ENCODE peak calls at places on chromosomes 5 and 9, in eight cellular contexts. F, M, V, R, J, E, Q and L are unnamed samples.

GRCh38 chr5:134541736-134542376 is 16.4 kb downstream of the JADE2 start:
- DNase-seq in F (no peak), M (peak), V (no peak), R (no peak), J (peak), E (peak), Q (no peak), L (peak)

GRCh38 chr5:177085985-177086917 is at the start of gene FGFR4:
- DNase-seq in F (peak), M (peak), V (no peak), R (no peak), J (peak), E (peak), Q (peak), L (peak)

GRCh38 chr9:132409828-132410528 is at the start of gene CFAP77:
- DNase-seq in F (peak), M (peak), V (no peak), R (no peak), J (peak), E (peak), Q (no peak), L (peak)

GRCh38 chr5:154795235-154795596 is 40.0 kb downstream of the LARP1 start:
- DNase-seq in F (no peak), M (peak), V (no peak), R (peak), J (no peak), E (no peak), Q (no peak), L (peak)

GRCh38 chr9:115877852-115878450 is 275.6 kb upstream of the PAPPA start:
- DNase-seq in F (no peak), M (peak), V (no peak), R (no peak), J (no peak), E (no peak), Q (no peak), L (no peak)

GRCh38 chr5:102531506-102531905 is 32.7 kb upstream of the SLCO6A1 start:
- DNase-seq in F (no peak), M (peak), V (no peak), R (no peak), J (no peak), E (no peak), Q (no peak), L (peak)

GRCh38 chr5:3000631-3001030 is 249.2 kb upstream of the IRX2 start:
- DNase-seq in F (no peak), M (no peak), V (no peak), R (no peak), J (no peak), E (no peak), Q (no peak), L (no peak)

GRCh38 chr5:130549884-130550552 is 615.0 kb downstream of the HINT1 start:
- DNase-seq in F (no peak), M (peak), V (no peak), R (no peak), J (peak), E (no peak), Q (no peak), L (peak)

GRCh38 chr9:27247756-27248155 is 49.2 kb downstream of the EQTN start:
- DNase-seq in F (no peak), M (peak), V (no peak), R (no peak), J (peak), E (no peak), Q (no peak), L (peak)

GRCh38 chr5:1281038-1281882 is 13.6 kb downstream of the TERT start:
- DNase-seq in F (no peak), M (no peak), V (no peak), R (no peak), J (no peak), E (no peak), Q (no peak), L (no peak)

GRCh38 chr5:159886312-159886711 is 30.0 kb upstream of the ADRA1B start:
- DNase-seq in F (no peak), M (no peak), V (no peak), R (no peak), J (no peak), E (no peak), Q (no peak), L (no peak)

GRCh38 chr9:87336407-87336806 is 161.3 kb upstream of the DAPK1 start:
- DNase-seq in F (no peak), M (no peak), V (no peak), R (no peak), J (no peak), E (no peak), Q (no peak), L (peak)

GRCh38 chr9:82621446-82621845 is 441.5 kb downstream of the RASEF start:
- DNase-seq in F (no peak), M (peak), V (no peak), R (no peak), J (no peak), E (no peak), Q (no peak), L (no peak)

GRCh38 chr9:68462004-68462775 is 78.5 kb downstream of the TMEM252 start:
- DNase-seq in F (no peak), M (no peak), V (no peak), R (no peak), J (no peak), E (no peak), Q (no peak), L (peak)

GRCh38 chr5:141155540-141156374 is 5.9 kb downstream of the PCDHB6 start:
- DNase-seq in F (no peak), M (no peak), V (no peak), R (no peak), J (no peak), E (no peak), Q (no peak), L (no peak)

DNA sequence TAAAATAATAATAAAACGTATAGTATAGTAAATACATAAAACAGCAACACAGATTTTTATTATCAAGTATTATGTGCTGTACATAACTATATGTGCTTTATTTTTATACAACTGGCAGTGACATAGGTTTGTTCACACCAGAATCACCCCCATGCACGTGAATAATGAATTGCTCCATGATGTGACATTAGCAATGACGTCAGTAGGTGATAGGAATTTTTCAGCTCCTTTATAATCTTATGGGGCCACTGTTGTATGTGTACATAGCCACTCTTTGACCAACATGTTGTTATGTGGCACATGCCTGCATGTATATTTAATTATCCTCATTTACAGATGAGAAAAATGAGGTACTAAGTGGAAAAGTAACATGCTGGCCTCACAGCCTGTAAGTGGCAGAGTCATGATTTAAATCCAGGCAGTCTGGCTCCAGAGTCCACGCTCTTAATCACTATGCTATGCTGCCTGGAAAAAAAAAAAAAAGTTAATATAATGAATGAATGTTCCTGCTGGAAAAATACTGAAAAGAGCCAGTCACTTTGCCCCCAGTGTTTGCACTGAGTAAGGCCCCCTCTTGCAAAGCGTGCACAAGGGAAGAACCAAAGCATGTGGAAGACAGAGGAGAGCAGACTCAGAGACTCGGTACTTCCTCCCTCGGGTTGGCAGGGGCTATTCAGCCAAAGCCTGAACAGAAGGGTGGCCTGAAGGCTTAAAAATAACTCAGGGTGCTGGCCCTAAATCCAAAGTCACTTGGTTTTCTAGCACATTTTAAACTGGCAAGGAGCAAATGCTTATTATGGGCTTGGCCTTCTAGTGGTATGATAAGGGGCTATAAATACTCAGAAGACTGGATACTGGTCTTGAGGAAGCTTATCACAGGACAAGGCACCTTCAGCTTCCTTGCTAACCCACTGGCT is 206.8 kb downstream of the GLIS3 start:
- DNase-seq in F (no peak), M (no peak), V (no peak), R (no peak), J (no peak), E (no peak), Q (no peak), L (peak)
- TF ChIP-seq CTCF in F (no peak), M (no peak), V (no peak), R (no peak), J (no peak), E (no peak), Q (no peak), L (no peak)

DNA sequence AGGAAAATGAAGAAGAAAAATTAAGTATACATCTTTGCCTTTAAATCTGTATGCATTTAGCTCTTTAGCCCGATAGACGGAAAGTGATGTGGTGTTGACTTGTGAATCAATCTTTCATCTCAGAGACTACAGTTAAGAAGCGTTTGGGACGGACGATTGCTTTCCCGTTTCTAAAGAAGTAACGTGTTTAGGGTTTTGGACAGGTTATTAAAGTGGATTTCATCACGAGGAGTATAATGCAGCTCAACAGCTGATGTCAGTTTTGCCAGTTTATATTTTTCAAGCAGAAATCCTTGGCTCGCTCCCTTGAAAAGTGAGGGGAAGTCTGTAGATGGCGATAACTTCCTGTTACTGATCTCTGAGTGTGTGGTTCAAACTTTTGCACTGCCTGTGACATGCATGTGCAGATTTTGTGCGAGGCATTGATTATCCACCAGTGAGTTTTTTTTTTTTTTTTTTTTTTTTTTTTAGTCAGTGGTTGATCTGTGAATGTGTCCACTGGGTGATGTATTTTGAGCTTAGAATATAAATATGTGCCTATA is 1.1 kb downstream of the ADCY2 start:
- DNase-seq in F (no peak), M (no peak), V (no peak), R (no peak), J (peak), E (no peak), Q (no peak), L (peak)
- H3K4me3 ChIP-seq in F (no peak), M (no peak), V (no peak), R (peak), J (peak), E (no peak), Q (peak), L (peak)

GRCh38 chr5:9054322-9054721 is 491.6 kb downstream of the SEMA5A start:
- DNase-seq in F (no peak), M (no peak), V (no peak), R (no peak), J (no peak), E (no peak), Q (no peak), L (no peak)
- TF ChIP-seq CTCF in F (no peak), M (no peak), V (no peak), R (no peak), J (no peak), E (no peak), Q (no peak), L (no peak)

GRCh38 chr5:143828710-143829109 is 16.7 kb downstream of the HMHB1 start:
- DNase-seq in F (no peak), M (no peak), V (no peak), R (no peak), J (no peak), E (no peak), Q (no peak), L (no peak)
- H3K4me3 ChIP-seq in F (no peak), M (no peak), V (no peak), R (no peak), J (no peak), E (no peak), Q (no peak), L (no peak)

GRCh38 chr9:72305102-72305546 is 59.9 kb downstream of the ZFAND5 start:
- DNase-seq in F (no peak), M (peak), V (no peak), R (peak), J (no peak), E (peak), Q (no peak), L (peak)

GRCh38 chr9:72309366-72310133 is 55.5 kb downstream of the ZFAND5 start:
- DNase-seq in F (no peak), M (no peak), V (no peak), R (no peak), J (no peak), E (no peak), Q (no peak), L (no peak)

GRCh38 chr9:72306771-72307170 is 58.2 kb downstream of the ZFAND5 start:
- DNase-seq in F (no peak), M (no peak), V (no peak), R (no peak), J (no peak), E (no peak), Q (no peak), L (no peak)

GRCh38 chr9:72300884-72301283 is 64.1 kb downstream of the ZFAND5 start:
- DNase-seq in F (no peak), M (no peak), V (no peak), R (no peak), J (no peak), E (no peak), Q (no peak), L (no peak)

GRCh38 chr9:72304538-72304937 is 60.5 kb downstream of the ZFAND5 start:
- DNase-seq in F (no peak), M (no peak), V (no peak), R (no peak), J (no peak), E (no peak), Q (no peak), L (no peak)
- TF ChIP-seq CTCF in F (no peak), M (no peak), V (no peak), R (no peak), J (no peak), E (no peak), Q (no peak), L (no peak)

GRCh38 chr9:122931851-122932199 is 513 bp upstream of the ZBTB26 start:
- DNase-seq in F (no peak), M (no peak), V (no peak), R (no peak), J (no peak), E (no peak), Q (no peak), L (no peak)
- H3K4me3 ChIP-seq in F (peak), M (peak), V (peak), R (peak), J (peak), E (peak), Q (peak), L (peak)

DNA sequence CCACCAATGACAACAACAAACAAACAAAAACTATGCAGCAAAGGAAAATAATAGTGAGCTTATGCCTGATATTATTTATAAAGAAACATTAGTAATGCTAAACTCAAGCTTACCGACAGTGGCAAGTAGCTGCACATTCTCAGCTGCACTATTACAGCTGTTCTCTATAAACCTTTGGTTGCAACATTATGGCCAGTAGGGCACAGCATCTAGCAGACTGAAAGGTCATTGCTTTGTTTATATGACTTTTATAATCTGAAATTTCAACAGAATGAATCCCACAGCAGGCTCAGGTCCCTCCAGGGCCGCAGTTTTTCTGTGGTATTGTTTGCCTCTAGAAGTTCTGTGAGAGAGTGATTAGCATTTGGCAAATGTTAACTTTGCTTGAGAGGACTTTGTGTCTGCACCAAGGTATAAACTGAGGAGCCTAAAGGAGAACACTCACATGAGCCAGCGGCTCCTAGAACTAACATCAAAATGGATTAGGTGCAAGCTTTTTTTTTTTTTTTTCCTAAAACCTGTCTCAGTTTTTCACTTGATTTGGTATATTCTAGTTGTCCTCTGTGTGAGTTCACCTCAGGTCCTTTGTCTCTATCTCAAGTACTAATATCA is 58.3 kb downstream of the IZUMO3 start:
- DNase-seq in F (no peak), M (no peak), V (no peak), R (no peak), J (peak), E (no peak), Q (no peak), L (peak)
- TF ChIP-seq CTCF in F (no peak), M (no peak), V (no peak), R (no peak), J (no peak), E (no peak), Q (no peak), L (no peak)